ENCODE peak calls at places on chromosome 4, in ten cellular contexts. One of them, this sample, is unnamed. For H3K27me3, the result is how much of the 10 kb centered on the place peaks cover.

GRCh38 chr4:1771555-1772305 is 21.4 kb upstream of the FGFR3 start:
- DNase-seq in upper lobe of right lung: no peak
- DNase-seq in GM23248: no peak
- DNase-seq in A673: no peak
- DNase-seq in mesendoderm: no peak
- DNase-seq in CD8-positive, alpha-beta memory T cell: no peak
- DNase-seq in heart left ventricle: no peak
- DNase-seq in tibial artery: no peak
- DNase-seq in stomach: no peak
- DNase-seq in tibial nerve: no peak
- DNase-seq in this sample: no peak

GRCh38 chr4:59249110-59249509 is 1951.0 kb upstream of the ADGRL3 start:
- DNase-seq in GM23248: no peak
- DNase-seq in upper lobe of right lung: no peak
- DNase-seq in tibial artery: no peak
- DNase-seq in heart left ventricle: no peak
- DNase-seq in A673: no peak
- DNase-seq in stomach: no peak
- DNase-seq in mesendoderm: no peak
- DNase-seq in tibial nerve: no peak
- DNase-seq in CD8-positive, alpha-beta memory T cell: no peak
- DNase-seq in this sample: no peak

GRCh38 chr4:139798456-139798855 is 132.8 kb downstream of the MGST2 start:
- DNase-seq in A673: no peak
- DNase-seq in heart left ventricle: no peak
- DNase-seq in stomach: no peak
- DNase-seq in tibial artery: no peak
- DNase-seq in GM23248: no peak
- DNase-seq in tibial nerve: no peak
- DNase-seq in upper lobe of right lung: no peak
- DNase-seq in CD8-positive, alpha-beta memory T cell: no peak
- DNase-seq in mesendoderm: no peak
- DNase-seq in this sample: no peak

GRCh38 chr4:40587826-40588225 is 41.8 kb downstream of the RBM47 start:
- DNase-seq in stomach: peak
- DNase-seq in tibial nerve: no peak
- DNase-seq in GM23248: peak
- DNase-seq in tibial artery: no peak
- DNase-seq in heart left ventricle: no peak
- DNase-seq in A673: no peak
- DNase-seq in CD8-positive, alpha-beta memory T cell: no peak
- DNase-seq in mesendoderm: no peak
- DNase-seq in upper lobe of right lung: no peak
- DNase-seq in this sample: no peak

GRCh38 chr4:153466637-153467153 is 535 bp downstream of the TMEM131L start:
- DNase-seq in tibial nerve: no peak
- DNase-seq in CD8-positive, alpha-beta memory T cell: no peak
- DNase-seq in stomach: no peak
- DNase-seq in mesendoderm: no peak
- DNase-seq in A673: no peak
- DNase-seq in upper lobe of right lung: peak
- DNase-seq in GM23248: peak
- DNase-seq in heart left ventricle: no peak
- DNase-seq in tibial artery: no peak
- DNase-seq in this sample: no peak

GRCh38 chr4:141524116-141524515 is 112.3 kb upstream of the IL15 start:
- DNase-seq in GM23248: peak
- DNase-seq in stomach: no peak
- DNase-seq in CD8-positive, alpha-beta memory T cell: no peak
- DNase-seq in tibial artery: no peak
- DNase-seq in A673: no peak
- DNase-seq in heart left ventricle: no peak
- DNase-seq in mesendoderm: no peak
- DNase-seq in tibial nerve: no peak
- DNase-seq in upper lobe of right lung: no peak
- DNase-seq in this sample: no peak

GRCh38 chr4:107130157-107130556 is 94.0 kb upstream of the DKK2 start:
- DNase-seq in GM23248: peak
- DNase-seq in stomach: no peak
- DNase-seq in mesendoderm: no peak
- DNase-seq in A673: no peak
- DNase-seq in heart left ventricle: no peak
- DNase-seq in upper lobe of right lung: no peak
- DNase-seq in tibial artery: no peak
- DNase-seq in tibial nerve: no peak
- DNase-seq in CD8-positive, alpha-beta memory T cell: no peak
- DNase-seq in this sample: no peak

GRCh38 chr4:71545168-71545567 is 206.3 kb downstream of the SLC4A4 start:
- DNase-seq in tibial artery: no peak
- DNase-seq in A673: no peak
- DNase-seq in GM23248: peak
- DNase-seq in heart left ventricle: no peak
- DNase-seq in mesendoderm: no peak
- DNase-seq in stomach: no peak
- DNase-seq in upper lobe of right lung: no peak
- DNase-seq in tibial nerve: no peak
- DNase-seq in CD8-positive, alpha-beta memory T cell: no peak
- DNase-seq in this sample: no peak

GRCh38 chr4:89753601-89754066 is 83.3 kb downstream of the SNCA start:
- DNase-seq in upper lobe of right lung: no peak
- DNase-seq in heart left ventricle: no peak
- DNase-seq in tibial artery: no peak
- DNase-seq in A673: peak
- DNase-seq in stomach: no peak
- DNase-seq in GM23248: peak
- DNase-seq in CD8-positive, alpha-beta memory T cell: no peak
- DNase-seq in mesendoderm: peak
- DNase-seq in tibial nerve: no peak
- DNase-seq in this sample: no peak

DNA sequence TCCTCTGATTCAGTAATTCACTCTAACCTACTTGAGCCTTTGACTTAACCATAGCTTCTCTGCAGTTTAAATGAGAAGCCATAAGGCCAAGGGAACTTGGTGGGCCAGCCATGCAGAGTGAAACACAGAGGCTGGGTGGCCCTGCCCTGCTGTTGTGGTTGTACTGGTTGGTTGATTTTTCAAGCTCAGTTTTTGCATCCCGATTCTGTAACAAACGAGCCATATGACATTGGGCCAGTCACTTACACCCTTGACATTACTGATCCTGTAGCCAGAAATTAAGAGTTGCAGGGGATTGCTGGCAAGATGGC is 1.3 kb upstream of the RASGEF1B start:
- DNase-seq in GM23248: no peak
- DNase-seq in upper lobe of right lung: no peak
- DNase-seq in A673: no peak
- DNase-seq in mesendoderm: no peak
- DNase-seq in CD8-positive, alpha-beta memory T cell: no peak
- DNase-seq in tibial nerve: no peak
- DNase-seq in stomach: no peak
- DNase-seq in tibial artery: no peak
- DNase-seq in heart left ventricle: no peak
- DNase-seq in this sample: no peak
- H3K27ac ChIP-seq in GM23248: no peak
- H3K27ac ChIP-seq in upper lobe of right lung: peak
- H3K27ac ChIP-seq in A673: no peak
- H3K27ac ChIP-seq in mesendoderm: no peak
- H3K27ac ChIP-seq in CD8-positive, alpha-beta memory T cell: peak
- H3K27ac ChIP-seq in tibial nerve: peak
- H3K27ac ChIP-seq in stomach: peak
- H3K27ac ChIP-seq in tibial artery: peak
- H3K27ac ChIP-seq in heart left ventricle: no peak
- H3K27ac ChIP-seq in this sample: no peak

GRCh38 chr4:83297548-83298260 is 13.1 kb upstream of the COQ2 start:
- DNase-seq in stomach: no peak
- DNase-seq in CD8-positive, alpha-beta memory T cell: no peak
- DNase-seq in heart left ventricle: no peak
- DNase-seq in A673: no peak
- DNase-seq in tibial nerve: no peak
- DNase-seq in tibial artery: no peak
- DNase-seq in upper lobe of right lung: no peak
- DNase-seq in mesendoderm: no peak
- DNase-seq in GM23248: no peak
- DNase-seq in this sample: no peak
- H3K4me3 ChIP-seq in stomach: no peak
- H3K4me3 ChIP-seq in CD8-positive, alpha-beta memory T cell: no peak
- H3K4me3 ChIP-seq in heart left ventricle: no peak
- H3K4me3 ChIP-seq in A673: no peak
- H3K4me3 ChIP-seq in tibial nerve: no peak
- H3K4me3 ChIP-seq in tibial artery: no peak
- H3K4me3 ChIP-seq in upper lobe of right lung: no peak
- H3K4me3 ChIP-seq in mesendoderm: no peak
- H3K4me3 ChIP-seq in GM23248: no peak
- H3K4me3 ChIP-seq in this sample: no peak

DNA sequence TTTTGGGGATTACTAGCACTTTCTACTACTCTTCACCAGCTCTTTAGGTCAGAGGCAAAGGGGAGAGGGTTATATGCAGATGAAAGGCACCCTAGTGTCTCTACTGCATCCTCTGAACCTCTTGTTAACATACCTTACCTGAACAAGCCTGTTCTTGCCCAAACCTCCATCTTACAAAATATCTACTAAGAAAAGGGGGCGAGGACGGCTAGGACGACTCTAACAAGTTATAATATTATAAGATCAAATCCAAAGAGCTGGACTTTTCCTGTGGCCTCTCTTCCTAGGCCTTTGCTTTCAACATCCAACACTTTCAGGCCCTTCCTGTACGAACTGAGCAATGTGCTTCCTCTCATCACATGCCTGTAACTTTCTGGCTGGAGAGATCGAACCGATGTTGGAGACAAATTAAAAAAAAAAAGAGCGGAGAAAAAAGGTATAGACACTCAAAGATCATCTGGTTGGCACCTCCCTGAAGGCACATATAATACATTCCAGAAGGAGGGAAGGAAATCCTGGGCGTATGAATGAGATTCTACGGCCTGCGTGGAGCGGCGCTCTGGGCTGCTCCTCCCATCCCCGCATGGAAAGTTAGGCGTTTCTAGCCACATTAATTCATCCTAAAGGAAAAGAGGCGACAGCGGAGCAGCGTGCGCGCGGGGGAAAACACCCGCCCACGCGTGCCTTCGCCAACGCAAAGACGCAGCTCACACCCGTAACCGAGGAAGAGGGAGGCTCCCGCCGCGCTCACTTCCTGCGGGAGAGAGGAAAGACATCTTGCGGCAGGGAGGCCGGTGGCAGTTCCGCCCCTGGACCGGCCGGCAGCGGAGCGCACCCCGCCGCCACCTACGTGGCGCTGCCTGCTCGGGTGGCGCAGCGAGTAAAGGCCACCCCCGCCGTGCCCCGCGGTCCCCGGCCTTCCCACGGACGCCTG is 803 bp downstream of the PRDM5 start:
- DNase-seq in mesendoderm: peak
- DNase-seq in tibial nerve: peak
- DNase-seq in A673: peak
- DNase-seq in tibial artery: peak
- DNase-seq in CD8-positive, alpha-beta memory T cell: peak
- DNase-seq in stomach: peak
- DNase-seq in upper lobe of right lung: peak
- DNase-seq in heart left ventricle: peak
- DNase-seq in GM23248: peak
- DNase-seq in this sample: peak
- H3K27me3 ChIP-seq in mesendoderm: under half
- H3K27me3 ChIP-seq in tibial nerve: under half
- H3K27me3 ChIP-seq in A673: under half
- H3K27me3 ChIP-seq in tibial artery: under half
- H3K27me3 ChIP-seq in CD8-positive, alpha-beta memory T cell: under half
- H3K27me3 ChIP-seq in stomach: under half
- H3K27me3 ChIP-seq in upper lobe of right lung: under half
- H3K27me3 ChIP-seq in heart left ventricle: under half
- H3K27me3 ChIP-seq in GM23248: under half
- H3K27me3 ChIP-seq in this sample: under half

GRCh38 chr4:112147697-112148096 is 2.4 kb downstream of the FAM241A start:
- DNase-seq in mesendoderm: no peak
- DNase-seq in tibial artery: no peak
- DNase-seq in GM23248: peak
- DNase-seq in upper lobe of right lung: no peak
- DNase-seq in tibial nerve: no peak
- DNase-seq in CD8-positive, alpha-beta memory T cell: no peak
- DNase-seq in A673: peak
- DNase-seq in stomach: no peak
- DNase-seq in heart left ventricle: peak
- DNase-seq in this sample: no peak

GRCh38 chr4:112142152-112142551 is 3.1 kb upstream of the FAM241A start:
- DNase-seq in A673: no peak
- DNase-seq in CD8-positive, alpha-beta memory T cell: no peak
- DNase-seq in tibial artery: no peak
- DNase-seq in tibial nerve: no peak
- DNase-seq in GM23248: no peak
- DNase-seq in mesendoderm: no peak
- DNase-seq in stomach: no peak
- DNase-seq in heart left ventricle: no peak
- DNase-seq in upper lobe of right lung: no peak
- DNase-seq in this sample: no peak

GRCh38 chr4:112145326-112145819 is at the start of gene FAM241A:
- DNase-seq in CD8-positive, alpha-beta memory T cell: peak
- DNase-seq in tibial artery: peak
- DNase-seq in stomach: peak
- DNase-seq in mesendoderm: peak
- DNase-seq in heart left ventricle: peak
- DNase-seq in GM23248: peak
- DNase-seq in A673: peak
- DNase-seq in tibial nerve: peak
- DNase-seq in upper lobe of right lung: peak
- DNase-seq in this sample: peak

GRCh38 chr4:112145820-112146813 is 863 bp downstream of the FAM241A start:
- DNase-seq in stomach: peak
- DNase-seq in heart left ventricle: peak
- DNase-seq in GM23248: peak
- DNase-seq in upper lobe of right lung: peak
- DNase-seq in CD8-positive, alpha-beta memory T cell: peak
- DNase-seq in A673: peak
- DNase-seq in mesendoderm: peak
- DNase-seq in tibial nerve: no peak
- DNase-seq in tibial artery: peak
- DNase-seq in this sample: peak

DNA sequence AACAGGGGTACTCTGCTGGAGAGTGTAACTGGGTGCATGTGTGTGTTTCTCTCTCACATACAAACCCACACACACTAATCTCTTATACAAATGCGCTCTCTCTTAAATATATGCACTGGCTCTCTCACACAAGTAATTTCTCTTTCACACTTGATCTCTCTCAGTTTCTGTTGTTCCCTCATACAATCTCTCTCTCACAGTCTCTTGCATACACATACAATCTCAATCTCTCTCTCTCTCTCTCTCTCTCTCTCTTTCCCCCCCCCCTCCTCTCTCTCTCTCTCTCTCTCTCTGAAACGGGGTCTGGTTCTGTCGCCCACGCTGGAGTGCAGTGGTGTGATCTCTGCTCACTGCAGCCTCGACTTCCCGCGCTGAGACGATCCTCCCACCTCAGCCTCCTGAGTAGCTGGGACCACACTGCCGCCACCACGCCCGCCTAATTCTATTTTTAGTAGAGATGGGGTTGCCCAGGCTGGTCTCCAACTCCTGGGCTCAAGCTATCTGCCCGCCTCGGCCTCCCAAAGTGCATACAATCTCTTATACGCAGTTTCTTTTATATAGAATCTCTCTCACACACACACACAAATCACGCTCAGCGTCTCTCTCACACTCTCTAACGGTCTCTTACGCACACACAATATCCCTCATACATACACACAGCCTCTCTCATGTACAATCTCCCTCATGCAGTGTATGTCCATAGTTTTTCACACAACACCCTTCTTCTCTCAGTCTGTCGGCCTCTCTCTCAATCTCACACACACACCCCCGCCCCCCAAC is 518 bp upstream of the FAM241A start:
- DNase-seq in upper lobe of right lung: no peak
- DNase-seq in A673: no peak
- DNase-seq in CD8-positive, alpha-beta memory T cell: no peak
- DNase-seq in mesendoderm: no peak
- DNase-seq in tibial artery: peak
- DNase-seq in tibial nerve: no peak
- DNase-seq in stomach: no peak
- DNase-seq in heart left ventricle: peak
- DNase-seq in GM23248: no peak
- DNase-seq in this sample: no peak
- H3K27ac ChIP-seq in upper lobe of right lung: peak
- H3K27ac ChIP-seq in A673: no peak
- H3K27ac ChIP-seq in CD8-positive, alpha-beta memory T cell: no peak
- H3K27ac ChIP-seq in mesendoderm: no peak
- H3K27ac ChIP-seq in tibial artery: peak
- H3K27ac ChIP-seq in tibial nerve: peak
- H3K27ac ChIP-seq in stomach: peak
- H3K27ac ChIP-seq in heart left ventricle: peak
- H3K27ac ChIP-seq in GM23248: no peak
- H3K27ac ChIP-seq in this sample: peak